ENCODE peak calls at places on chromosomes 6 and 20, in five cellular contexts. W is NCI-H345, J is sciatic nerve, Z is COR-L47, G is cardiac muscle cell. F is an unnamed sample.

GRCh38 chr20:49750611-49751396 is 37.1 kb upstream of the B4GALT5 start:
- DNase-seq in J (no peak), G (no peak), Z (no peak), W (no peak), F (no peak)

GRCh38 chr20:37627060-37627766 is 66.6 kb upstream of the CTNNBL1 start:
- DNase-seq in Z (no peak), W (no peak), G (peak), J (no peak), F (no peak)

GRCh38 chr6:150652848-150653613 is 53.3 kb downstream of the PLEKHG1 start:
- DNase-seq in W (no peak), J (no peak), G (no peak), Z (no peak), F (no peak)

GRCh38 chr6:147507162-147508072 is 1.1 kb upstream of the SAMD5 start:
- DNase-seq in J (peak), G (peak), W (peak), Z (no peak), F (peak)

GRCh38 chr6:146265051-146265450 is 236.2 kb downstream of the GRM1 start:
- DNase-seq in J (no peak), Z (no peak), G (no peak), W (no peak), F (no peak)

GRCh38 chr20:48984575-48985219 is 61.4 kb upstream of the CSE1L start:
- DNase-seq in J (no peak), W (no peak), G (no peak), Z (no peak), F (no peak)

GRCh38 chr20:50721881-50722281 is 9.5 kb upstream of the PARD6B start:
- DNase-seq in W (no peak), Z (no peak), J (peak), G (no peak), F (no peak)

GRCh38 chr6:158041370-158041769 is 59.7 kb downstream of the SYNJ2 start:
- DNase-seq in G (no peak), J (no peak), Z (no peak), W (no peak), F (no peak)

GRCh38 chr20:1825492-1825891 is 69.7 kb upstream of the SIRPA start:
- DNase-seq in J (no peak), W (no peak), G (peak), Z (no peak), F (no peak)

GRCh38 chr6:18122128-18123093 is at the start of gene NHLRC1:
- DNase-seq in G (peak), Z (no peak), J (peak), W (peak), F (peak)

GRCh38 chr20:51116765-51117686 is 94.1 kb upstream of the KCNG1 start:
- DNase-seq in Z (no peak), J (no peak), G (no peak), W (no peak), F (no peak)

GRCh38 chr6:41546475-41546865 is 289 bp downstream of the FOXP4 start:
- DNase-seq in W (peak), Z (peak), G (no peak), J (no peak), F (peak)

GRCh38 chr6:137414599-137414998 is 79.6 kb downstream of the OLIG3 start:
- DNase-seq in G (no peak), J (no peak), Z (no peak), W (no peak), F (no peak)

GRCh38 chr6:120682145-120682544 is 652.1 kb downstream of the TBC1D32 start:
- DNase-seq in Z (no peak), G (no peak), J (no peak), W (no peak), F (no peak)

GRCh38 chr6:64732888-64733287 is 974.1 kb downstream of the EYS start:
- DNase-seq in G (peak), W (no peak), J (no peak), Z (no peak), F (no peak)

GRCh38 chr6:129672883-129673631 is 36.9 kb downstream of the ARHGAP18 start:
- DNase-seq in G (peak), W (no peak), Z (no peak), J (no peak), F (no peak)

GRCh38 chr6:169806718-169807117 is 55.3 kb downstream of the ERMARD start:
- DNase-seq in Z (no peak), J (no peak), G (no peak), W (no peak), F (no peak)

GRCh38 chr6:120587381-120587780 is 746.9 kb downstream of the TBC1D32 start:
- DNase-seq in Z (no peak), J (no peak), W (no peak), G (no peak), F (no peak)

GRCh38 chr6:163201855-163202254 is 212.7 kb upstream of the QKI start:
- DNase-seq in W (no peak), J (no peak), G (no peak), Z (no peak), F (no peak)

GRCh38 chr6:161417712-161418457 is 144.0 kb upstream of the AGPAT4 start:
- DNase-seq in W (no peak), G (peak), J (no peak), Z (no peak), F (no peak)

GRCh38 chr6:37713529-37714119 is 15.9 kb upstream of the MDGA1 start:
- DNase-seq in J (no peak), W (no peak), Z (no peak), G (peak), F (no peak)

GRCh38 chr6:106002005-106002404 is 84.1 kb upstream of the PRDM1 start:
- DNase-seq in J (no peak), Z (no peak), W (no peak), G (no peak), F (no peak)

F was measured in NCI-H774.